ENCODE peak calls at places on chromosomes 1 and 21, in nine cellular contexts. One of them, this sample, is unnamed.

GRCh38 chr1:1069711-1070676 is 4.1 kb downstream of the RNF223 start:
- DNase-seq in lower leg skin: no peak
- DNase-seq in ovary: no peak
- DNase-seq in thyroid gland: no peak
- DNase-seq in adrenal gland: no peak
- DNase-seq in psoas muscle: no peak
- DNase-seq in CD8-positive, alpha-beta T cell: no peak
- DNase-seq in dorsolateral prefrontal cortex: no peak
- DNase-seq in fibroblast of villous mesenchyme: peak; percentile 8
- DNase-seq in this sample: no peak

GRCh38 chr1:11528636-11529121 is 49.7 kb downstream of the DISP3 start:
- DNase-seq in ovary: no peak
- DNase-seq in lower leg skin: peak; percentile 80
- DNase-seq in fibroblast of villous mesenchyme: no peak
- DNase-seq in thyroid gland: no peak
- DNase-seq in psoas muscle: no peak
- DNase-seq in CD8-positive, alpha-beta T cell: no peak
- DNase-seq in adrenal gland: no peak
- DNase-seq in dorsolateral prefrontal cortex: no peak
- DNase-seq in this sample: no peak

GRCh38 chr1:56287736-56288135 is 291.6 kb downstream of the PLPP3 start:
- DNase-seq in ovary: no peak
- DNase-seq in CD8-positive, alpha-beta T cell: no peak
- DNase-seq in lower leg skin: no peak
- DNase-seq in thyroid gland: no peak
- DNase-seq in psoas muscle: no peak
- DNase-seq in dorsolateral prefrontal cortex: no peak
- DNase-seq in fibroblast of villous mesenchyme: no peak
- DNase-seq in adrenal gland: no peak
- DNase-seq in this sample: no peak

GRCh38 chr21:41364308-41364707 is 2.5 kb downstream of the MX2 start:
- DNase-seq in dorsolateral prefrontal cortex: no peak
- DNase-seq in CD8-positive, alpha-beta T cell: no peak
- DNase-seq in fibroblast of villous mesenchyme: no peak
- DNase-seq in thyroid gland: no peak
- DNase-seq in psoas muscle: no peak
- DNase-seq in ovary: no peak
- DNase-seq in lower leg skin: peak; percentile 81
- DNase-seq in adrenal gland: peak; percentile 41
- DNase-seq in this sample: no peak

GRCh38 chr1:243842978-243843490 is 7.0 kb downstream of the AKT3 start:
- DNase-seq in psoas muscle: no peak
- DNase-seq in ovary: no peak
- DNase-seq in CD8-positive, alpha-beta T cell: no peak
- DNase-seq in adrenal gland: no peak
- DNase-seq in dorsolateral prefrontal cortex: no peak
- DNase-seq in fibroblast of villous mesenchyme: peak; percentile 88
- DNase-seq in lower leg skin: no peak
- DNase-seq in thyroid gland: no peak
- DNase-seq in this sample: peak; percentile 87

GRCh38 chr1:117616967-117617366 is 11.1 kb downstream of the TENT5C start:
- DNase-seq in thyroid gland: no peak
- DNase-seq in lower leg skin: no peak
- DNase-seq in CD8-positive, alpha-beta T cell: no peak
- DNase-seq in psoas muscle: no peak
- DNase-seq in adrenal gland: no peak
- DNase-seq in ovary: no peak
- DNase-seq in fibroblast of villous mesenchyme: no peak
- DNase-seq in dorsolateral prefrontal cortex: no peak
- DNase-seq in this sample: no peak

GRCh38 chr1:239348635-239349353 is 37.6 kb upstream of the CHRM3 start:
- DNase-seq in thyroid gland: no peak
- DNase-seq in adrenal gland: no peak
- DNase-seq in dorsolateral prefrontal cortex: no peak
- DNase-seq in fibroblast of villous mesenchyme: no peak
- DNase-seq in CD8-positive, alpha-beta T cell: no peak
- DNase-seq in psoas muscle: no peak
- DNase-seq in lower leg skin: no peak
- DNase-seq in ovary: no peak
- DNase-seq in this sample: no peak

GRCh38 chr1:6016191-6016865 is 24.1 kb upstream of the NPHP4 start:
- DNase-seq in adrenal gland: no peak
- DNase-seq in lower leg skin: no peak
- DNase-seq in fibroblast of villous mesenchyme: peak; percentile 10
- DNase-seq in CD8-positive, alpha-beta T cell: no peak
- DNase-seq in dorsolateral prefrontal cortex: no peak
- DNase-seq in psoas muscle: no peak
- DNase-seq in thyroid gland: no peak
- DNase-seq in ovary: no peak
- DNase-seq in this sample: peak; percentile 64

GRCh38 chr1:26015358-26015757 is 6.2 kb upstream of the EXTL1 start:
- DNase-seq in adrenal gland: peak; percentile 83
- DNase-seq in dorsolateral prefrontal cortex: no peak
- DNase-seq in psoas muscle: no peak
- DNase-seq in thyroid gland: no peak
- DNase-seq in lower leg skin: no peak
- DNase-seq in ovary: no peak
- DNase-seq in fibroblast of villous mesenchyme: peak; percentile 95
- DNase-seq in CD8-positive, alpha-beta T cell: no peak
- DNase-seq in this sample: peak; percentile 61

GRCh38 chr21:41668051-41668541 is 98.8 kb downstream of the RIPK4 start:
- DNase-seq in thyroid gland: no peak
- DNase-seq in ovary: no peak
- DNase-seq in lower leg skin: peak; percentile 84
- DNase-seq in dorsolateral prefrontal cortex: no peak
- DNase-seq in CD8-positive, alpha-beta T cell: no peak
- DNase-seq in adrenal gland: no peak
- DNase-seq in psoas muscle: no peak
- DNase-seq in fibroblast of villous mesenchyme: no peak
- DNase-seq in this sample: no peak

GRCh38 chr21:38989745-38990423 is 184.2 kb downstream of the ETS2 start:
- DNase-seq in lower leg skin: no peak
- DNase-seq in fibroblast of villous mesenchyme: peak; percentile 98
- DNase-seq in CD8-positive, alpha-beta T cell: no peak
- DNase-seq in ovary: peak; percentile 78
- DNase-seq in adrenal gland: peak; percentile 67
- DNase-seq in psoas muscle: peak; percentile 69
- DNase-seq in thyroid gland: peak; percentile 63
- DNase-seq in dorsolateral prefrontal cortex: no peak
- DNase-seq in this sample: peak; percentile 91

GRCh38 chr1:64933296-64934070 is 32.9 kb downstream of the JAK1 start:
- DNase-seq in dorsolateral prefrontal cortex: no peak
- DNase-seq in thyroid gland: peak; percentile 14
- DNase-seq in ovary: no peak
- DNase-seq in adrenal gland: peak; percentile 83
- DNase-seq in psoas muscle: peak; percentile 76
- DNase-seq in CD8-positive, alpha-beta T cell: no peak
- DNase-seq in lower leg skin: no peak
- DNase-seq in fibroblast of villous mesenchyme: peak; percentile 92
- DNase-seq in this sample: peak; percentile 95
- H3K4me3 ChIP-seq in dorsolateral prefrontal cortex: no peak overlapping the region
- H3K4me3 ChIP-seq in thyroid gland: no peak overlapping the region
- H3K4me3 ChIP-seq in ovary: no peak overlapping the region
- H3K4me3 ChIP-seq in adrenal gland: no peak overlapping the region
- H3K4me3 ChIP-seq in psoas muscle: peak overlapping the region; percentile 31
- H3K4me3 ChIP-seq in CD8-positive, alpha-beta T cell: no peak overlapping the region
- H3K4me3 ChIP-seq in lower leg skin: no peak overlapping the region
- H3K4me3 ChIP-seq in fibroblast of villous mesenchyme: no peak overlapping the region
- H3K4me3 ChIP-seq in this sample: no peak overlapping the region

GRCh38 chr1:119316870-119317416 is 51.6 kb upstream of the HAO2 start:
- DNase-seq in CD8-positive, alpha-beta T cell: no peak
- DNase-seq in dorsolateral prefrontal cortex: no peak
- DNase-seq in ovary: no peak
- DNase-seq in fibroblast of villous mesenchyme: no peak
- DNase-seq in psoas muscle: no peak
- DNase-seq in thyroid gland: no peak
- DNase-seq in lower leg skin: no peak
- DNase-seq in adrenal gland: no peak
- DNase-seq in this sample: no peak
- TF ChIP-seq CTCF in CD8-positive, alpha-beta T cell: no peak
- TF ChIP-seq CTCF in dorsolateral prefrontal cortex: no peak
- TF ChIP-seq CTCF in ovary: no peak
- TF ChIP-seq CTCF in fibroblast of villous mesenchyme: peak; percentile 33
- TF ChIP-seq CTCF in psoas muscle: no peak
- TF ChIP-seq CTCF in thyroid gland: no peak
- TF ChIP-seq CTCF in lower leg skin: no peak
- TF ChIP-seq CTCF in adrenal gland: no peak
- TF ChIP-seq CTCF in this sample: peak; percentile 52

GRCh38 chr1:12618661-12619395 is 818 bp upstream of the DHRS3 start:
- DNase-seq in thyroid gland: peak; percentile 62
- DNase-seq in fibroblast of villous mesenchyme: peak; percentile 91
- DNase-seq in dorsolateral prefrontal cortex: no peak
- DNase-seq in adrenal gland: peak; percentile 78
- DNase-seq in CD8-positive, alpha-beta T cell: peak; percentile 69
- DNase-seq in psoas muscle: peak; percentile 87
- DNase-seq in lower leg skin: peak; percentile 95
- DNase-seq in ovary: peak; percentile 79
- DNase-seq in this sample: peak; percentile 82

GRCh38 chr1:12621346-12622320 is 3.6 kb upstream of the DHRS3 start:
- DNase-seq in psoas muscle: no peak
- DNase-seq in thyroid gland: peak; percentile 92
- DNase-seq in CD8-positive, alpha-beta T cell: no peak
- DNase-seq in dorsolateral prefrontal cortex: no peak
- DNase-seq in ovary: peak; percentile 66
- DNase-seq in adrenal gland: no peak
- DNase-seq in fibroblast of villous mesenchyme: peak; percentile 8
- DNase-seq in lower leg skin: no peak
- DNase-seq in this sample: peak; percentile 46

GRCh38 chr1:12620931-12621330 is 2.9 kb upstream of the DHRS3 start:
- DNase-seq in fibroblast of villous mesenchyme: no peak
- DNase-seq in ovary: no peak
- DNase-seq in CD8-positive, alpha-beta T cell: no peak
- DNase-seq in adrenal gland: no peak
- DNase-seq in psoas muscle: no peak
- DNase-seq in thyroid gland: no peak
- DNase-seq in dorsolateral prefrontal cortex: no peak
- DNase-seq in lower leg skin: no peak
- DNase-seq in this sample: no peak

GRCh38 chr1:12619396-12620141 is 1.6 kb upstream of the DHRS3 start:
- DNase-seq in dorsolateral prefrontal cortex: peak; percentile 78
- DNase-seq in ovary: peak; percentile 91
- DNase-seq in adrenal gland: peak; percentile 95
- DNase-seq in CD8-positive, alpha-beta T cell: peak; percentile 74
- DNase-seq in lower leg skin: peak; percentile 97
- DNase-seq in psoas muscle: peak; percentile 91
- DNase-seq in fibroblast of villous mesenchyme: peak; percentile 90
- DNase-seq in thyroid gland: peak; percentile 94
- DNase-seq in this sample: peak; percentile 94

DNA sequence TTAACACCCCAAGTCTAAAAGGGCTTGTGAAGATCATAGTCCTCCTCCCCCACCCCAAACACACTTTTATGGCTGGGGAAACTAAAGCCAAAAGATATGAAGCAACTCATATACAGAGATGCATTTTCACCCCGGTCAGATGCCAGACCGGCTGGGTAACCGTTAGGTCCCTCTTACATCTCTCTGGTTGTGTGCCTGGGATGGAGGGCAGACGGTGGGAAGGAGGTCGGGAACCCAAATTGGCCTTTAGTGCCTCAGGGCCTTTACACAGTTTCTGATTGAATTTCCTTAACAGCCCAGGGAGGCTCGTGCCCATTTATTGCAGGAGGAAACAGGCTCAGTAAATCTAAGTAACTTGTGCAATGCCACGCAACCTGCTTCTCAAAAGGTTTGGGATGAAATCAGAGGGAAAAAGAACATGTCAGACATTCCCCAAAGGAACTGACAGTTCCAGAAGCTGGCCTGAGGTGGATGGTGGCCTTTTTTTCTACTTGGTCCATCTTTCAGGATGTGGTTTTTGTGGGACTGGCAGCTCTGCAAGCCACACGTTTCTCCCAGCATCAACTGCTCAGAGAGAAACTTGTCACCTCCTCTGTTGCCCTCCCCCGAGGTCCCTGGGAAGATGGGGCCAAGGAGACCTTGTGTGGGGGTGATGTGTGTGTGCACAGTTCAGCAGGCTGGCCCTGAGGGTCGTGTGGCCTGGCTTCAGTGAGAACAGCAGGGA is 2.3 kb upstream of the DHRS3 start:
- DNase-seq in psoas muscle: no peak
- DNase-seq in lower leg skin: no peak
- DNase-seq in thyroid gland: no peak
- DNase-seq in fibroblast of villous mesenchyme: no peak
- DNase-seq in adrenal gland: no peak
- DNase-seq in ovary: no peak
- DNase-seq in dorsolateral prefrontal cortex: no peak
- DNase-seq in CD8-positive, alpha-beta T cell: peak; percentile 25
- DNase-seq in this sample: no peak
- H3K4me3 ChIP-seq in psoas muscle: peak overlapping the region; percentile 85
- H3K4me3 ChIP-seq in lower leg skin: no peak overlapping the region
- H3K4me3 ChIP-seq in thyroid gland: no peak overlapping the region
- H3K4me3 ChIP-seq in fibroblast of villous mesenchyme: no peak overlapping the region
- H3K4me3 ChIP-seq in adrenal gland: no peak overlapping the region
- H3K4me3 ChIP-seq in ovary: no peak overlapping the region
- H3K4me3 ChIP-seq in dorsolateral prefrontal cortex: peak overlapping the region; percentile 64
- H3K4me3 ChIP-seq in CD8-positive, alpha-beta T cell: no peak overlapping the region
- H3K4me3 ChIP-seq in this sample: peak overlapping the region; percentile 93

DNA sequence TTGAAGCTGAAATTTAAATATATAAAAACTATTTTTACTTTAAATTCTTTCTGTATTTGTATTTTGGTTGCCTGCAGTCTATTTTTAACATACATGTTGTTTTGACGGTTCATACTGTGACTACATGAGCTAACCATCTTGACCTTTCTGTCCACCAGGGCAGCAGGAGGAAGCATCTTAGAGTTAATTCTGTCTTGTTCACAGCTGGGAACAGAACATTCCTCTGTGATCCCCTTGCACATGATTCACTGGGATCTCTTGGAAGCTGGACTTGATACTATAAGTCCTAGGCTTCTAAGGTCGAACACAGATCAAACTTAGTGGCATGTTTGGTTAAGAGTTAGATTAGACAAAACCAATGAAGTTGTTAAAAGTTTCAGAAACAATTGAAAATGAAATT is 99.7 kb downstream of the NFIA start:
- DNase-seq in psoas muscle: no peak
- DNase-seq in adrenal gland: no peak
- DNase-seq in dorsolateral prefrontal cortex: no peak
- DNase-seq in fibroblast of villous mesenchyme: peak; percentile 94
- DNase-seq in CD8-positive, alpha-beta T cell: no peak
- DNase-seq in thyroid gland: no peak
- DNase-seq in lower leg skin: no peak
- DNase-seq in ovary: no peak
- DNase-seq in this sample: peak; percentile 89
- TF ChIP-seq CTCF in psoas muscle: no peak
- TF ChIP-seq CTCF in adrenal gland: no peak
- TF ChIP-seq CTCF in dorsolateral prefrontal cortex: no peak
- TF ChIP-seq CTCF in fibroblast of villous mesenchyme: peak; percentile 5
- TF ChIP-seq CTCF in CD8-positive, alpha-beta T cell: no peak
- TF ChIP-seq CTCF in thyroid gland: no peak
- TF ChIP-seq CTCF in lower leg skin: no peak
- TF ChIP-seq CTCF in ovary: no peak
- TF ChIP-seq CTCF in this sample: no peak

This sample was measured in choroid plexus epithelial cell.